ENCODE peak calls at places on chromosomes 3 and 15, in ten cellular contexts. One of them, this sample, is unnamed.

GRCh38 chr3:155560135-155560534 is 184.7 kb downstream of the PLCH1 start:
- DNase-seq in activated B cell treated with CpG ODN at 0.5 μM for 24 hours: no peak
- DNase-seq in cardiac muscle cell: no peak
- DNase-seq in neural progenitor cell: no peak
- DNase-seq in RWPE2: no peak
- DNase-seq in upper lobe of left lung: no peak
- DNase-seq in PC-9: no peak
- DNase-seq in lower lobe of right lung: no peak
- DNase-seq in coronary artery: no peak
- DNase-seq in ascending aorta: no peak
- DNase-seq in this sample: no peak

GRCh38 chr3:182802413-182802812 is 9.1 kb downstream of the ATP11B start:
- DNase-seq in ascending aorta: no peak
- DNase-seq in activated B cell treated with CpG ODN at 0.5 μM for 24 hours: no peak
- DNase-seq in RWPE2: no peak
- DNase-seq in cardiac muscle cell: no peak
- DNase-seq in neural progenitor cell: no peak
- DNase-seq in lower lobe of right lung: no peak
- DNase-seq in PC-9: no peak
- DNase-seq in coronary artery: no peak
- DNase-seq in upper lobe of left lung: no peak
- DNase-seq in this sample: no peak

GRCh38 chr3:12986521-12986920 is 86.7 kb downstream of the IQSEC1 start:
- DNase-seq in upper lobe of left lung: peak; percentile 36
- DNase-seq in PC-9: no peak
- DNase-seq in cardiac muscle cell: no peak
- DNase-seq in activated B cell treated with CpG ODN at 0.5 μM for 24 hours: no peak
- DNase-seq in lower lobe of right lung: no peak
- DNase-seq in neural progenitor cell: no peak
- DNase-seq in coronary artery: no peak
- DNase-seq in RWPE2: no peak
- DNase-seq in ascending aorta: no peak
- DNase-seq in this sample: no peak

GRCh38 chr15:92937880-92938279 is 37.8 kb downstream of the CHD2 start:
- DNase-seq in activated B cell treated with CpG ODN at 0.5 μM for 24 hours: no peak
- DNase-seq in ascending aorta: no peak
- DNase-seq in cardiac muscle cell: no peak
- DNase-seq in RWPE2: no peak
- DNase-seq in upper lobe of left lung: no peak
- DNase-seq in PC-9: no peak
- DNase-seq in lower lobe of right lung: no peak
- DNase-seq in coronary artery: no peak
- DNase-seq in neural progenitor cell: no peak
- DNase-seq in this sample: no peak

GRCh38 chr3:13494463-13495350 is 14.6 kb downstream of the HDAC11 start:
- DNase-seq in coronary artery: no peak
- DNase-seq in ascending aorta: no peak
- DNase-seq in PC-9: no peak
- DNase-seq in lower lobe of right lung: peak; percentile 48
- DNase-seq in cardiac muscle cell: peak; percentile 50
- DNase-seq in activated B cell treated with CpG ODN at 0.5 μM for 24 hours: no peak
- DNase-seq in RWPE2: peak; percentile 39
- DNase-seq in neural progenitor cell: peak; percentile 60
- DNase-seq in upper lobe of left lung: peak; percentile 70
- DNase-seq in this sample: peak; percentile 62

GRCh38 chr3:118987466-118987865 is 47.2 kb downstream of the IGSF11 start:
- DNase-seq in neural progenitor cell: no peak
- DNase-seq in cardiac muscle cell: peak; percentile 21
- DNase-seq in RWPE2: no peak
- DNase-seq in lower lobe of right lung: no peak
- DNase-seq in PC-9: no peak
- DNase-seq in upper lobe of left lung: no peak
- DNase-seq in ascending aorta: no peak
- DNase-seq in coronary artery: no peak
- DNase-seq in activated B cell treated with CpG ODN at 0.5 μM for 24 hours: no peak
- DNase-seq in this sample: no peak

GRCh38 chr3:42741796-42742195 is 31.3 kb downstream of the CCDC13 start:
- DNase-seq in PC-9: no peak
- DNase-seq in cardiac muscle cell: no peak
- DNase-seq in upper lobe of left lung: no peak
- DNase-seq in activated B cell treated with CpG ODN at 0.5 μM for 24 hours: no peak
- DNase-seq in lower lobe of right lung: no peak
- DNase-seq in coronary artery: peak; percentile 64
- DNase-seq in RWPE2: no peak
- DNase-seq in ascending aorta: no peak
- DNase-seq in neural progenitor cell: no peak
- DNase-seq in this sample: peak; percentile 0

GRCh38 chr3:15933439-15934144 is 135.8 kb upstream of the ANKRD28 start:
- DNase-seq in RWPE2: no peak
- DNase-seq in ascending aorta: no peak
- DNase-seq in lower lobe of right lung: no peak
- DNase-seq in PC-9: no peak
- DNase-seq in activated B cell treated with CpG ODN at 0.5 μM for 24 hours: no peak
- DNase-seq in neural progenitor cell: no peak
- DNase-seq in upper lobe of left lung: no peak
- DNase-seq in coronary artery: no peak
- DNase-seq in cardiac muscle cell: no peak
- DNase-seq in this sample: no peak

GRCh38 chr3:71504250-71505036 is 79.1 kb downstream of the FOXP1 start:
- DNase-seq in lower lobe of right lung: no peak
- DNase-seq in RWPE2: peak; percentile 70
- DNase-seq in cardiac muscle cell: peak; percentile 76
- DNase-seq in PC-9: peak; percentile 70
- DNase-seq in ascending aorta: no peak
- DNase-seq in activated B cell treated with CpG ODN at 0.5 μM for 24 hours: no peak
- DNase-seq in neural progenitor cell: no peak
- DNase-seq in coronary artery: no peak
- DNase-seq in upper lobe of left lung: no peak
- DNase-seq in this sample: no peak

GRCh38 chr3:53100818-53101466 is 29.3 kb downstream of the RFT1 start:
- DNase-seq in RWPE2: no peak
- DNase-seq in upper lobe of left lung: no peak
- DNase-seq in lower lobe of right lung: no peak
- DNase-seq in PC-9: no peak
- DNase-seq in cardiac muscle cell: no peak
- DNase-seq in activated B cell treated with CpG ODN at 0.5 μM for 24 hours: no peak
- DNase-seq in coronary artery: no peak
- DNase-seq in neural progenitor cell: no peak
- DNase-seq in ascending aorta: no peak
- DNase-seq in this sample: no peak

GRCh38 chr3:108414007-108414406 is 96.4 kb downstream of the MYH15 start:
- DNase-seq in cardiac muscle cell: no peak
- DNase-seq in activated B cell treated with CpG ODN at 0.5 μM for 24 hours: no peak
- DNase-seq in RWPE2: no peak
- DNase-seq in upper lobe of left lung: no peak
- DNase-seq in PC-9: no peak
- DNase-seq in coronary artery: no peak
- DNase-seq in ascending aorta: no peak
- DNase-seq in lower lobe of right lung: no peak
- DNase-seq in neural progenitor cell: no peak
- DNase-seq in this sample: no peak

GRCh38 chr3:127444761-127445160 is 145.8 kb downstream of the TPRA1 start:
- DNase-seq in PC-9: no peak
- DNase-seq in coronary artery: no peak
- DNase-seq in upper lobe of left lung: no peak
- DNase-seq in lower lobe of right lung: no peak
- DNase-seq in ascending aorta: no peak
- DNase-seq in activated B cell treated with CpG ODN at 0.5 μM for 24 hours: no peak
- DNase-seq in RWPE2: peak; percentile 23
- DNase-seq in cardiac muscle cell: no peak
- DNase-seq in neural progenitor cell: no peak
- DNase-seq in this sample: no peak

GRCh38 chr3:169430687-169431404 is 232.7 kb downstream of the MECOM start:
- DNase-seq in RWPE2: no peak
- DNase-seq in coronary artery: no peak
- DNase-seq in ascending aorta: no peak
- DNase-seq in lower lobe of right lung: no peak
- DNase-seq in PC-9: peak; percentile 98
- DNase-seq in activated B cell treated with CpG ODN at 0.5 μM for 24 hours: no peak
- DNase-seq in upper lobe of left lung: no peak
- DNase-seq in neural progenitor cell: no peak
- DNase-seq in cardiac muscle cell: peak; percentile 85
- DNase-seq in this sample: no peak

DNA sequence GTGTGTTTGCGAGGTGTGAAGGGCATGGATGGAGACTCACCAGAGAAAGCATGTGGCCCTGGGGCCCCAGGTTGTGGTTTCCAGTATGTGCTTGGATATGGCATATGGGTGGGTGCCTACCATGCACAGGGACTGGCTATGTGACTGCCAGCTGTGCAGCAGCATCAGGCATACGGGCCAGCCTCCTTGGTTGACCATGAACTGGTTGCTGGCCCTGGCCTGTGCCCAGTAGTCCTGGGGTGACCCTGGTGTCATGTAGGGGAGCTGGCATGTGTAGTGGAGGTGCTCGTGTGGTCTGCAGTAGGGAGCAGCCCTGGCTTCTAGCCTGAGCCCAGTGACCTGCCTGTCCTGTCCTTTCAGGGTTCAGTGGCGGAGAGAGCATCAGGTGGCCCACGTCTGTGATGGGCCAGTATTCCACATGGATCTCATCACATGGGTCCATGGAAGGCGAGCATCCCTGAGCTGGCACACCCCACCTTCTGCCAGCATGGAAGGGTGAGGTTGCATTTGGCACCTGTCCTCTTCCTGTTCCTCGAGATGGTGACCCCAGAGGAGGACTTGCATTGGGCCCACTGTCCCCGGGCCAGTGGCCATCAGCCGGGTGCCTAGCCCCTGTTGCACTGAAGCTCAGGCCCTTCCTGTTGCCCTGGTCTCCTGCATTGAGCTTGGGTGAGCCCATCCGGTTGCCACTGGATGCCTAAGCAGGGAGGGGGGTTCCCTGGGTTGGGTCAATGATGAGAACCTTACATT is 229.0 kb downstream of the SNRPN start:
- DNase-seq in neural progenitor cell: no peak
- DNase-seq in upper lobe of left lung: peak; percentile 22
- DNase-seq in activated B cell treated with CpG ODN at 0.5 μM for 24 hours: no peak
- DNase-seq in lower lobe of right lung: peak; percentile 20
- DNase-seq in cardiac muscle cell: no peak
- DNase-seq in ascending aorta: peak; percentile 5
- DNase-seq in coronary artery: peak; percentile 64
- DNase-seq in RWPE2: peak; percentile 44
- DNase-seq in PC-9: no peak
- DNase-seq in this sample: no peak
- TF ChIP-seq CTCF in neural progenitor cell: no peak
- TF ChIP-seq CTCF in upper lobe of left lung: no peak
- TF ChIP-seq CTCF in activated B cell treated with CpG ODN at 0.5 μM for 24 hours: no peak
- TF ChIP-seq CTCF in lower lobe of right lung: no peak
- TF ChIP-seq CTCF in cardiac muscle cell: no peak
- TF ChIP-seq CTCF in ascending aorta: no peak
- TF ChIP-seq CTCF in coronary artery: no peak
- TF ChIP-seq CTCF in RWPE2: no peak
- TF ChIP-seq CTCF in PC-9: no peak
- TF ChIP-seq CTCF in this sample: no peak

GRCh38 chr3:134039161-134039862 is 9.6 kb upstream of the SLCO2A1 start:
- DNase-seq in ascending aorta: no peak
- DNase-seq in activated B cell treated with CpG ODN at 0.5 μM for 24 hours: no peak
- DNase-seq in RWPE2: no peak
- DNase-seq in lower lobe of right lung: no peak
- DNase-seq in cardiac muscle cell: peak; percentile 6
- DNase-seq in neural progenitor cell: no peak
- DNase-seq in coronary artery: peak; percentile 46
- DNase-seq in PC-9: no peak
- DNase-seq in upper lobe of left lung: peak; percentile 20
- DNase-seq in this sample: no peak
- TF ChIP-seq CTCF in ascending aorta: no peak
- TF ChIP-seq CTCF in activated B cell treated with CpG ODN at 0.5 μM for 24 hours: no peak
- TF ChIP-seq CTCF in RWPE2: no peak
- TF ChIP-seq CTCF in lower lobe of right lung: no peak
- TF ChIP-seq CTCF in cardiac muscle cell: peak; percentile 32
- TF ChIP-seq CTCF in neural progenitor cell: no peak
- TF ChIP-seq CTCF in coronary artery: no peak
- TF ChIP-seq CTCF in PC-9: no peak
- TF ChIP-seq CTCF in upper lobe of left lung: peak; percentile 18
- TF ChIP-seq CTCF in this sample: no peak

DNA sequence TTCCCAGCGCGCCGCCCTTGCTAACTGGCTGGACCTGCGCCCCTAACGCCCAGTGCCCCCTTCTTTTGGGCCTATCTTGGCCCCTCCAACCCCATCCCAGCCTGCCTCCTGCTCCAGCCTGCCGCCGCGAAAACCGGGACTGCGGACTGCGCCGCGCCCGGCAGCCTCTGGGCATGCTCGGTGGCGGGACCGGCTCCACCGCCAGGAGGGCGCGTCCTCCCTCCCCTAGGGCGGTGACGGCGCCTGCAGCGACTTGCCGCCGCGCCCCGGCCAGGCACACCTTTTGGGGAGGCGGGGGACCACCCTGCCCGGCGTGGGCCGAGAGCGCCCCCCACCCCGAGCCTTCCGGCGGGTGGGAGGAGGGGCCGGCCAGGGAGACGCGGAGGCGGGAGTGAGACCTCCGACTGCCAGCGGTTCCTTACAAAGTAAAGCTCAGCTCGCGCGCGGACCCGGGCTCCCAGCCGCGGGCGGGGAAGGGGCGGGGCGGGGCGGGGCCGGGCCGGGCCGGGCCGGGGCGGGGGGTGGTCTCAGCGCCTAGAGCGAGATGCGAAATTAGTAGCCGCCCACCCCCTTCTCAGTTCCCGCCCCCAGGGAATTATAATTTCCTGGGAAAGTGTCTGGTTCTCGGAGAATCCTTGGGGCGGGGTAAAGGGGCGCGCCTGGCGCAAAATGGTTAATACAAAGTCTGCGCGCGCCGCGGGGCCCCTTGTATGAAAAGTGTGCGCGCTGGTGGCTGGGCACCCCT is 225.0 kb upstream of the IL12A start:
- DNase-seq in lower lobe of right lung: peak; percentile 79
- DNase-seq in activated B cell treated with CpG ODN at 0.5 μM for 24 hours: peak; percentile 45
- DNase-seq in upper lobe of left lung: peak; percentile 94
- DNase-seq in neural progenitor cell: peak; percentile 89
- DNase-seq in ascending aorta: peak; percentile 39
- DNase-seq in coronary artery: peak; percentile 89
- DNase-seq in cardiac muscle cell: peak; percentile 85
- DNase-seq in PC-9: peak; percentile 75
- DNase-seq in RWPE2: peak; percentile 90
- DNase-seq in this sample: peak; percentile 80
- TF ChIP-seq CTCF in lower lobe of right lung: peak; percentile 33
- TF ChIP-seq CTCF in activated B cell treated with CpG ODN at 0.5 μM for 24 hours: no peak
- TF ChIP-seq CTCF in upper lobe of left lung: peak; percentile 89
- TF ChIP-seq CTCF in neural progenitor cell: peak; percentile 35
- TF ChIP-seq CTCF in ascending aorta: no peak
- TF ChIP-seq CTCF in coronary artery: no peak
- TF ChIP-seq CTCF in cardiac muscle cell: peak; percentile 15
- TF ChIP-seq CTCF in PC-9: no peak
- TF ChIP-seq CTCF in RWPE2: peak; percentile 26
- TF ChIP-seq CTCF in this sample: peak; percentile 18

DNA sequence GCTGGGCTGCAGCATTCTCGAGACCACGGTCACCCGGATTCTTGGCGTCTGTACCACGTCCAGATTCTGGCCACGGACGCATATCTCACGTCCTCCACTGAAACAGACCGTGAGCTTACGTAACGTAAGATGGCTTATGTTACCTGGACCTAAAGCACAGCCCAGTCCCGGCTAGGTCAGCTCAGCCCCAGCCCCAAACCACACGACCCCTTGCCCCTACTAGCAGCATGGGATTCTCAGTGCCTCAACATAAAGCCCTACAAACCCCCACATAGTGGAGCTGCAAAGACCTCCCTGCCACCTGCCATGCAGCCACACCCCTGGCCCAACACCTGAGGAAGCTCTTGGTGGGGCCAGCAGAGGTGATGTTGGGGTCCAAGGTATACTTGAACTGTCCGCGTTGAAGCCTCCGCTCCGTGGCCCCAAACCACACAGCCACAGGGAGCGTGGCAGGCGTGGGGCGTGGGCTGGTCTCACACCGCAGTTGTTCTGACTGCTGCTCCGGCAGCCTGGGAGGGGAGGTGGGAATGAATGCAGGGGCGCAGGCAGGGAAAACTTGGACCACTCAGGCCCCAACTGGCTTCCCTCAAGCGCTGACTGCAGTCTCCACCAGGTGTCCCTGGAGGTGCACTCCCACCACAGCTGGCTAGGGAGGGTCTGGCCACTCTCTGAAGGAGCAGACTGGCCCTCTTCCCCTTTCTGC is 14.5 kb downstream of the PLXNB1 start:
- DNase-seq in neural progenitor cell: no peak
- DNase-seq in ascending aorta: no peak
- DNase-seq in cardiac muscle cell: no peak
- DNase-seq in lower lobe of right lung: peak; percentile 23
- DNase-seq in activated B cell treated with CpG ODN at 0.5 μM for 24 hours: no peak
- DNase-seq in coronary artery: no peak
- DNase-seq in RWPE2: no peak
- DNase-seq in PC-9: no peak
- DNase-seq in upper lobe of left lung: no peak
- DNase-seq in this sample: no peak
- TF ChIP-seq CTCF in neural progenitor cell: peak; percentile 9
- TF ChIP-seq CTCF in ascending aorta: no peak
- TF ChIP-seq CTCF in cardiac muscle cell: no peak
- TF ChIP-seq CTCF in lower lobe of right lung: no peak
- TF ChIP-seq CTCF in activated B cell treated with CpG ODN at 0.5 μM for 24 hours: no peak
- TF ChIP-seq CTCF in coronary artery: no peak
- TF ChIP-seq CTCF in RWPE2: no peak
- TF ChIP-seq CTCF in PC-9: no peak
- TF ChIP-seq CTCF in upper lobe of left lung: no peak
- TF ChIP-seq CTCF in this sample: no peak

This sample was measured in endothelial cell.